ENCODE peak calls at places on chromosome 2, in ten cellular contexts. E is GM04503; D is MCF 10A; G is mesendoderm; Z is GM19239; I is NCI-H510A; T is ovary; B is pulmonary artery endothelial cell; W is ecto neural progenitor cell; P is stimulated activated CD8-positive, alpha-beta memory T cell treated with anti-CD3 and anti-CD28 coated beads, Interleukin-4, amount 100 ng/mL, for 24 hours. O is an unnamed sample.

GRCh38 chr2:23767871-23768611 is 158.9 kb downstream of the ATAD2B start:
- DNase-seq in Z (no peak), E (no peak), W (no peak), I (no peak), T (no peak), P (no peak), D (peak; percentile 44), B (no peak), G (no peak), O (no peak)

GRCh38 chr2:241519669-241520068 is 11.3 kb upstream of the STK25 start:
- DNase-seq in T (no peak), D (no peak), Z (no peak), W (no peak), G (peak; percentile 13), I (no peak), E (no peak), P (no peak), B (no peak), O (no peak)

GRCh38 chr2:68316091-68316490 is 3.7 kb downstream of the CNRIP1 start:
- DNase-seq in T (no peak), E (no peak), I (no peak), G (no peak), W (no peak), D (no peak), Z (no peak), P (no peak), B (no peak), O (no peak)

GRCh38 chr2:204576580-204576979 is 31.3 kb downstream of the PARD3B start:
- DNase-seq in Z (no peak), I (no peak), P (no peak), G (no peak), D (no peak), E (no peak), T (no peak), W (no peak), B (no peak), O (no peak)

GRCh38 chr2:102268529-102269524 is 42.5 kb upstream of the IL1RL1 start:
- DNase-seq in D (no peak), Z (no peak), W (no peak), T (no peak), I (no peak), P (no peak), B (no peak), G (no peak), E (peak; percentile 77), O (no peak)

GRCh38 chr2:112181571-112182290 is 43.5 kb downstream of the FBLN7 start:
- DNase-seq in T (no peak), B (no peak), D (no peak), P (peak; percentile 17), W (peak; percentile 58), Z (no peak), I (peak; percentile 82), E (no peak), G (peak; percentile 16), O (no peak)

GRCh38 chr2:151481744-151482143 is 72.0 kb downstream of the RIF1 start:
- DNase-seq in P (no peak), T (no peak), I (no peak), D (no peak), E (no peak), Z (no peak), G (no peak), B (no peak), W (no peak), O (no peak)

GRCh38 chr2:27282892-27283291 is 663 bp downstream of the TRIM54 start:
- DNase-seq in W (no peak), E (no peak), B (no peak), G (peak; percentile 61), P (no peak), Z (no peak), D (no peak), T (no peak), I (no peak), O (no peak)

GRCh38 chr2:21836766-21837543 is 713.2 kb downstream of the TDRD15 start:
- DNase-seq in D (peak; percentile 66), I (no peak), T (no peak), Z (no peak), B (no peak), W (no peak), P (no peak), G (no peak), E (no peak), O (no peak)

GRCh38 chr2:33425660-33426059 is 50.8 kb upstream of the RASGRP3 start:
- DNase-seq in D (peak; percentile 24), Z (no peak), I (no peak), W (no peak), B (no peak), T (no peak), E (no peak), G (no peak), P (no peak), O (no peak)

GRCh38 chr2:169479257-169480078 is at the start of gene BBS5:
- DNase-seq in I (peak; percentile 58), E (peak; percentile 54), D (peak; percentile 77), G (peak; percentile 76), W (peak; percentile 90), P (peak; percentile 62), B (peak; percentile 58), T (peak; percentile 91), Z (peak; percentile 57), O (peak; percentile 57)

GRCh38 chr2:38074775-38075435 is 1.0 kb downstream of the CYP1B1 start:
- DNase-seq in D (no peak), W (peak; percentile 75), P (no peak), B (no peak), Z (no peak), I (no peak), E (no peak), G (peak; percentile 75), T (peak; percentile 54), O (no peak)